ENCODE peak calls at places on chromosomes 5 and 9, in five cellular contexts. Z is CD4-positive, alpha-beta T cell; U is AG09319; G is H1; Y is left lung. O is an unnamed sample.

GRCh38 chr9:98374385-98375051 is 119.1 kb upstream of the TBC1D2 start:
- DNase-seq in Z (no peak), U (no peak), G (no peak), Y (no peak), O (no peak)

GRCh38 chr5:172414618-172415599 is 39.4 kb downstream of the SH3PXD2B start:
- DNase-seq in Z (no peak), U (no peak), G (no peak), Y (no peak), O (no peak)

GRCh38 chr5:38994329-38994927 is 79.8 kb downstream of the RICTOR start:
- DNase-seq in Z (peak; percentile 21), U (peak; percentile 44), G (no peak), Y (no peak), O (no peak)

GRCh38 chr9:134339183-134339806 is 13.0 kb downstream of the RXRA start:
- DNase-seq in Z (no peak), U (no peak), G (no peak), Y (no peak), O (no peak)

GRCh38 chr5:110045153-110045552 is 355.4 kb downstream of the MAN2A1 start:
- DNase-seq in Z (no peak), U (peak; percentile 11), G (no peak), Y (no peak), O (no peak)

GRCh38 chr5:161548472-161549094 is 2.1 kb upstream of the GABRB2 start:
- DNase-seq in Z (no peak), U (no peak), G (no peak), Y (peak; percentile 68), O (peak; percentile 9)

GRCh38 chr5:123344819-123345426 is 78.3 kb downstream of the CEP120 start:
- DNase-seq in Z (no peak), U (peak; percentile 7), G (no peak), Y (no peak), O (peak; percentile 7)

GRCh38 chr5:173456751-173457171 is 128.5 kb upstream of the STC2 start:
- DNase-seq in Z (no peak), U (no peak), G (no peak), Y (no peak), O (no peak)

GRCh38 chr9:20351715-20352114 is 270.6 kb downstream of the MLLT3 start:
- DNase-seq in Z (no peak), U (no peak), G (no peak), Y (no peak), O (no peak)

GRCh38 chr9:135220601-135221575 is 133.4 kb downstream of the OLFM1 start:
- DNase-seq in Z (no peak), U (no peak), G (no peak), Y (no peak), O (no peak)

GRCh38 chr9:38081356-38082108 is 12.5 kb upstream of the SHB start:
- DNase-seq in Z (no peak), U (no peak), G (no peak), Y (no peak), O (no peak)

GRCh38 chr9:108755979-108756378 is 99.8 kb downstream of the ACTL7B start:
- DNase-seq in Z (no peak), U (no peak), G (no peak), Y (no peak), O (no peak)

GRCh38 chr9:38337706-38338264 is 54.7 kb upstream of the ALDH1B1 start:
- DNase-seq in Z (no peak), U (no peak), G (no peak), Y (no peak), O (no peak)

DNA sequence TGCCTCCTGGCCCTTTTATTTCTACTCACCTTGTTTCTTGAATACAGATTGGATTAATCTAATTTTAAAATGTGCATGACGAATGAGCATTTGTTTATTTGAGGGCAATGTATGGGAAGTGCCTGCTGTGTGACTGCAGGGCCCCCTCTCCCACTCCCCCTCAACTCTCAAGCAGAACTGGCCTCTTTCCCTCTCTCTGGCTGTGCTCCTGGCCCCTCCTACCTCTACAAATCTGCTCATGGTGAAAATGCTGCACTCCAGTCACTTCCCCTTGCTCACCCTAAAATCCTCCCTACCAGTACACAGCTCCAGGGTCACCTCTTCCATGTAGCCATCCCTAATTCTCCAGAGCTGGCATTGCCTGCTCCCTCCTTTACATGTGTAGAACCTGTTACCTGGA is 17.2 kb upstream of the NDST1 start:
- DNase-seq in Z (no peak), U (no peak), G (no peak), Y (no peak), O (no peak)
- TF ChIP-seq CTCF in Z (no peak), U (no peak), G (no peak), Y (no peak), O (no peak)

GRCh38 chr5:6632324-6632930 is 417 bp downstream of the NSUN2 start:
- DNase-seq in Z (no peak), U (no peak), G (no peak), Y (no peak), O (no peak)
- TF ChIP-seq CTCF in Z (no peak), U (peak; percentile 13), G (no peak), Y (no peak), O (peak; percentile 38)

DNA sequence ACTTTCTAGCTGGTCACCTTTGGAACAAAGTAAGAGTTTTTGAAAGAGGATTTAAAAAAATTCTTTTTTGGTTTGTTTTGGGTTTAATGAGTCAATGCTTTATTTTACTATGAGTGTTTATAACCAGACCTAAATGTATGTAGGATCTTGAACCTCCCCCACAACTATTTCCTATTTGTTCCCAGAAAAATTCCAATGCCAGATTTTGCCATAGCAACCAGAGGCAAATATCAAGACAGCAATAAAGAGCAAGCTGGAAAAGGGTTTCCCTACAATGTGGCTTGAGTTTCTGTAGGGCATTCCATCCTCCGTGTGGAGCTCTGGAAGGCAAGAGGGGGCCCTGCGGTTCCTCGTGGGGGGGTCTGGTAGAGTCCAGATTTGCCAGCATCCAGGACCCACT is 27.8 kb upstream of the GDNF start:
- DNase-seq in Z (no peak), U (no peak), G (no peak), Y (no peak), O (no peak)
- TF ChIP-seq CTCF in Z (no peak), U (no peak), G (no peak), Y (no peak), O (no peak)

DNA sequence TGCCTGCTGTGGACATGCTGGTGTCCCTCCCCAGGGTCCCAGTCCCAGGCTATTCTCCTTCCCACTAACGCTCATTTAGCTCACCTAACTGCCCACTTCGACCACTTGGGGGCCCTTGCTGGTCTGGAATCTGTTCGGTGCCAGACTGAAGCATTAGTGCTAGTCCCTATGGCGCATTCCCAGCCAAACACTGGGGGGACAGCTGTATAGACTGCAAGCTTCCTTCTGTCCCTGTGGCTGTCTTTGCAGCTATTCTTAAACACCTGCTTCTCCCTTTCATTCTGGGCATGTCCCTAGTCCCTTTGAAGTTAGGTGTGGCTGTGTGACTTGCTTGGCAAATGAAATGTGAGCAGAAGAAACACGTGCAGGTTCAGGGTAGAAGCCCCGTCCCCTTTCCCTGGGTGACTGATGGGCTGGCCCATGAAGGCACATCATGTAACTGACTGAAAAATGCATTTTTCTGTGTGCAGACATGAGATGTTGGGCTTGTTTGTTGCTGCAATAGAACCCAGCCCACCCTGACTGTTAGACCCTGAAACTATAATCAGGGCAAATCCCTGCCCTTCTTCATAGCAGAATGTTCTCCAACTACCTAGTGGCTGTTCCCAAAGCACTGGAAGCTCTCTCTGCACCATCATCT is 134.4 kb downstream of the BARX1 start:
- DNase-seq in Z (no peak), U (no peak), G (no peak), Y (no peak), O (no peak)
- TF ChIP-seq CTCF in Z (no peak), U (no peak), G (no peak), Y (no peak), O (peak; percentile 17)

GRCh38 chr5:17204133-17204489 is 13.3 kb upstream of the BASP1 start:
- DNase-seq in Z (no peak), U (no peak), G (no peak), Y (no peak), O (no peak)

GRCh38 chr5:17206021-17206420 is 11.4 kb upstream of the BASP1 start:
- DNase-seq in Z (no peak), U (no peak), G (no peak), Y (no peak), O (no peak)

GRCh38 chr5:17203329-17204132 is 13.9 kb upstream of the BASP1 start:
- DNase-seq in Z (no peak), U (peak; percentile 66), G (no peak), Y (no peak), O (peak; percentile 43)
- TF ChIP-seq CTCF in Z (peak; percentile 49), U (peak; percentile 64), G (no peak), Y (peak; percentile 82), O (peak; percentile 88)

GRCh38 chr5:142783601-142784291 is 13.6 kb downstream of the ARHGAP26 start:
- DNase-seq in Z (no peak), U (no peak), G (no peak), Y (peak; percentile 59), O (no peak)
- TF ChIP-seq CTCF in Z (no peak), U (no peak), G (no peak), Y (no peak), O (no peak)

DNA sequence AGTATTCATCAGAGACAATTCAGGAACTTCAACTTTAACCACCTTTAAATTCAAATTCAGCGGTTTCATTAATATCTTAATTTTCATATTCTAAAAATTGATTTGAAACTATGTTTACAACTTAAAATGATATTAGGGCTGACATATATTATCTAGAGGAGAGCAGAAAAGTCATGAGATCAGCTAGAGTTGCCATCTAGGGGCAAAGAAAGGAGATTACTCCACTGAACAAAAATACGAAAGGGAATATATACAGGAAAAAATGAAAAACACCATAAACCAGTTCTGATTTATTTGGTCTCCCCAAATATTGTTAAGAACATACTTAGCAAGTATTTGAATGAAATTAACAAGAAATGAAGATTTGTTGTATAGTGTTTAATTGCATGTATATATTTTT is 946.3 kb downstream of the DTWD2 start:
- DNase-seq in Z (no peak), U (no peak), G (no peak), Y (no peak), O (no peak)
- TF ChIP-seq CTCF in Z (no peak), U (no peak), G (no peak), Y (no peak), O (peak; percentile 41)

GRCh38 chr5:132325691-132326090 is 31.5 kb downstream of the SLC22A4 start:
- DNase-seq in Z (no peak), U (no peak), G (no peak), Y (no peak), O (no peak)

GRCh38 chr5:132322266-132322665 is 28.1 kb downstream of the SLC22A4 start:
- DNase-seq in Z (no peak), U (no peak), G (peak; percentile 41), Y (no peak), O (no peak)

GRCh38 chr5:132323202-132323601 is 29.0 kb downstream of the SLC22A4 start:
- DNase-seq in Z (no peak), U (no peak), G (no peak), Y (no peak), O (no peak)

GRCh38 chr5:132319975-132320374 is 25.8 kb downstream of the SLC22A4 start:
- DNase-seq in Z (no peak), U (no peak), G (no peak), Y (no peak), O (no peak)

GRCh38 chr5:132321109-132321721 is 27.0 kb downstream of the SLC22A4 start:
- DNase-seq in Z (no peak), U (no peak), G (no peak), Y (no peak), O (no peak)
- TF ChIP-seq CTCF in Z (no peak), U (no peak), G (no peak), Y (no peak), O (no peak)

O was measured in neural crest cell.